ENCODE peak calls at places on chromosome 20, in five cellular contexts. H, F, Y, B and S are unnamed samples.

GRCh38 chr20:24754691-24755090 is 194.4 kb upstream of the CST7 start:
- DNase-seq in Y (peak), F (no peak), H (no peak), B (no peak), S (no peak)

GRCh38 chr20:57426156-57426769 is 35.1 kb downstream of the RBM38 start:
- DNase-seq in B (no peak), F (no peak), H (no peak), Y (no peak), S (no peak)

GRCh38 chr20:38828514-38829295 is 23.2 kb downstream of the PPP1R16B start:
- DNase-seq in F (no peak), H (no peak), Y (no peak), B (no peak), S (no peak)

GRCh38 chr20:63701329-63702035 is 5.0 kb downstream of the TNFRSF6B start:
- DNase-seq in F (no peak), B (no peak), Y (peak), H (no peak), S (no peak)

GRCh38 chr20:10550204-10551118 is 115.4 kb downstream of the SLX4IP start:
- DNase-seq in H (no peak), Y (no peak), B (no peak), F (no peak), S (no peak)

GRCh38 chr20:56350842-56351241 is 7.9 kb upstream of the FAM210B start:
- DNase-seq in B (no peak), H (no peak), F (no peak), Y (no peak), S (peak)

GRCh38 chr20:11112837-11113236 is 439.0 kb upstream of the JAG1 start:
- DNase-seq in H (no peak), F (peak), Y (no peak), B (peak), S (no peak)

GRCh38 chr20:57276221-57276620 is 9.8 kb upstream of the BMP7 start:
- DNase-seq in F (no peak), Y (no peak), H (no peak), B (no peak), S (no peak)

GRCh38 chr20:42018979-42019378 is 400.8 kb upstream of the CHD6 start:
- DNase-seq in H (no peak), Y (no peak), B (no peak), F (no peak), S (no peak)

GRCh38 chr20:25148982-25149846 is 46.3 kb upstream of the ENTPD6 start:
- DNase-seq in F (no peak), B (no peak), Y (no peak), H (no peak), S (no peak)

GRCh38 chr20:24987244-24987643 is 5.3 kb downstream of the APMAP start:
- DNase-seq in H (no peak), Y (peak), F (peak), B (no peak), S (no peak)

GRCh38 chr20:63939061-63939935 is 16.9 kb downstream of the UCKL1 start:
- DNase-seq in Y (no peak), B (no peak), F (no peak), H (no peak), S (no peak)

GRCh38 chr20:52204136-52204535 is 12.6 kb upstream of the ZFP64 start:
- DNase-seq in B (no peak), F (no peak), Y (no peak), H (no peak), S (no peak)

GRCh38 chr20:15555913-15556312 is 1017.3 kb downstream of the KIF16B start:
- DNase-seq in H (no peak), B (no peak), Y (no peak), F (no peak), S (peak)

GRCh38 chr20:17808357-17808756 is 108.6 kb downstream of the BANF2 start:
- DNase-seq in F (no peak), Y (peak), B (no peak), H (no peak), S (peak)

GRCh38 chr20:39676857-39677351 is 714.8 kb downstream of the DHX35 start:
- DNase-seq in Y (no peak), H (no peak), F (peak), B (peak), S (no peak)

GRCh38 chr20:59402697-59403096 is 102.3 kb downstream of the EDN3 start:
- DNase-seq in Y (no peak), B (no peak), F (peak), H (no peak), S (no peak)

GRCh38 chr20:711526-711925 is 35.9 kb upstream of the SCRT2 start:
- DNase-seq in Y (no peak), B (no peak), H (no peak), F (no peak), S (no peak)

GRCh38 chr20:10919549-10920140 is 245.8 kb upstream of the JAG1 start:
- DNase-seq in H (no peak), Y (no peak), B (no peak), F (peak), S (peak)